ENCODE peak calls at places on chromosomes 1 and 21, in six cellular contexts. S is T-helper 1 cell, B is mucosa of descending colon, L is AG08395, J is epithelial cell of esophagus, X is GM12891. G is an unnamed sample.

GRCh38 chr1:41361495-41362356 is 492 bp downstream of the FOXO6 start:
- DNase-seq in S (no peak), B (no peak), L (no peak), J (no peak), X (no peak), G (no peak)

GRCh38 chr1:21633992-21634475 is 35.1 kb downstream of the RAP1GAP start:
- DNase-seq in S (no peak), B (no peak), L (no peak), J (no peak), X (no peak), G (no peak)

GRCh38 chr1:40635763-40636500 is 29.6 kb downstream of the RIMS3 start:
- DNase-seq in S (no peak), B (no peak), L (no peak), J (no peak), X (no peak), G (no peak)

GRCh38 chr1:221239911-221240310 is 360.7 kb downstream of the HLX start:
- DNase-seq in S (no peak), B (no peak), L (no peak), J (peak), X (no peak), G (no peak)

GRCh38 chr21:37712204-37712934 is 203.9 kb downstream of the KCNJ6 start:
- DNase-seq in S (no peak), B (peak), L (peak), J (peak), X (peak), G (peak)

GRCh38 chr21:8994640-8995511 is 1526.5 kb upstream of the TPTE start:
- DNase-seq in S (no peak), B (no peak), L (no peak), J (no peak), X (no peak), G (no peak)

GRCh38 chr1:12031039-12031980 is 12.0 kb downstream of the MIIP start:
- DNase-seq in S (no peak), B (peak), L (peak), J (peak), X (peak), G (no peak)

GRCh38 chr1:240666548-240667198 is 54.7 kb upstream of the GREM2 start:
- DNase-seq in S (no peak), B (no peak), L (no peak), J (no peak), X (no peak), G (no peak)

GRCh38 chr1:119351997-119352396 is 16.6 kb upstream of the HAO2 start:
- DNase-seq in S (no peak), B (no peak), L (no peak), J (peak), X (no peak), G (no peak)

GRCh38 chr1:67226688-67227087 is 60.4 kb downstream of the IL23R start:
- DNase-seq in S (no peak), B (no peak), L (no peak), J (no peak), X (no peak), G (no peak)

GRCh38 chr1:211603191-211603701 is 24.3 kb upstream of the SLC30A1 start:
- DNase-seq in S (no peak), B (no peak), L (peak), J (peak), X (no peak), G (no peak)

GRCh38 chr1:39896909-39897685 is 4.6 kb downstream of the MYCL start:
- DNase-seq in S (no peak), B (no peak), L (no peak), J (no peak), X (no peak), G (no peak)

GRCh38 chr1:145997156-145998023 is 1.0 kb upstream of the TXNIP start:
- DNase-seq in S (peak), B (peak), L (no peak), J (no peak), X (peak), G (no peak)

GRCh38 chr1:3774503-3775247 is 2.1 kb downstream of the SMIM1 start:
- DNase-seq in S (no peak), B (no peak), L (peak), J (no peak), X (no peak), G (no peak)

GRCh38 chr1:78387872-78388271 is 102.9 kb upstream of the PTGFR start:
- DNase-seq in S (no peak), B (no peak), L (no peak), J (no peak), X (no peak), G (no peak)

GRCh38 chr1:200411406-200412257 is 1.8 kb upstream of the ZNF281 start:
- DNase-seq in S (no peak), B (no peak), L (no peak), J (no peak), X (no peak), G (no peak)

GRCh38 chr1:17392199-17392740 is 20.3 kb downstream of the PADI6 start:
- DNase-seq in S (no peak), B (no peak), L (no peak), J (no peak), X (no peak), G (no peak)